ENCODE peak calls at places on chromosomes 13 and 19, in five cellular contexts. W is right atrium auricular region, B is kidney, M is brain microvascular endothelial cell, A is heart right ventricle. S is an unnamed sample.

GRCh38 chr13:111203742-111204386 is 88.8 kb downstream of the ARHGEF7 start:
- DNase-seq in W (no peak), B (no peak), M (no peak), A (no peak), S (no peak)

GRCh38 chr19:55353803-55354697 is 469 bp downstream of the COX6B2 start:
- DNase-seq in W (no peak), B (peak; percentile 91), M (peak; percentile 40), A (peak; percentile 61), S (peak; percentile 40)

GRCh38 chr13:25169951-25170553 is 2.0 kb downstream of the AMER2 start:
- DNase-seq in W (no peak), B (peak; percentile 72), M (no peak), A (no peak), S (no peak)

GRCh38 chr13:91359566-91359965 is 12.1 kb downstream of the MIR17HG start:
- DNase-seq in W (no peak), B (no peak), M (no peak), A (no peak), S (no peak)

GRCh38 chr13:88005188-88005587 is 334.0 kb downstream of the SLITRK5 start:
- DNase-seq in W (no peak), B (no peak), M (no peak), A (no peak), S (no peak)

GRCh38 chr13:36910545-36910944 is 9.5 kb downstream of the SMAD9 start:
- DNase-seq in W (no peak), B (no peak), M (no peak), A (no peak), S (no peak)

GRCh38 chr19:33350538-33351309 is 22.8 kb upstream of the CEBPG start:
- DNase-seq in W (peak; percentile 79), B (no peak), M (peak; percentile 59), A (no peak), S (peak; percentile 100)

GRCh38 chr19:38701455-38702063 is 42.7 kb downstream of the CAPN12 start:
- DNase-seq in W (no peak), B (no peak), M (no peak), A (no peak), S (no peak)

GRCh38 chr19:55481148-55482127 is 3.5 kb upstream of the NAT14 start:
- DNase-seq in W (no peak), B (peak; percentile 53), M (no peak), A (peak; percentile 11), S (no peak)

GRCh38 chr13:110450941-110451340 is 110.6 kb downstream of the RAB20 start:
- DNase-seq in W (no peak), B (peak; percentile 12), M (no peak), A (no peak), S (peak; percentile 56)

GRCh38 chr13:36418022-36418805 is 14.1 kb upstream of the CCNA1 start:
- DNase-seq in W (no peak), B (no peak), M (peak; percentile 64), A (no peak), S (peak; percentile 84)

GRCh38 chr19:13396256-13397080 is 109.8 kb downstream of the CACNA1A start:
- DNase-seq in W (no peak), B (no peak), M (peak; percentile 41), A (peak; percentile 27), S (peak; percentile 25)

GRCh38 chr13:68124437-68125086 is 894.4 kb upstream of the PCDH9 start:
- DNase-seq in W (no peak), B (no peak), M (no peak), A (no peak), S (peak; percentile 49)

GRCh38 chr13:21328836-21329477 is 130.1 kb downstream of the ZDHHC20 start:
- DNase-seq in W (no peak), B (no peak), M (no peak), A (no peak), S (no peak)

GRCh38 chr13:98525852-98526512 is 50.9 kb downstream of the STK24 start:
- DNase-seq in W (no peak), B (no peak), M (no peak), A (no peak), S (no peak)

GRCh38 chr19:1490020-1490310 is 185 bp downstream of the PCSK4 start:
- DNase-seq in W (no peak), B (no peak), M (no peak), A (no peak), S (no peak)

GRCh38 chr19:1001538-1002166 is 1.4 kb downstream of the GRIN3B start:
- DNase-seq in W (no peak), B (peak; percentile 86), M (no peak), A (peak; percentile 68), S (no peak)

GRCh38 chr19:14405758-14406644 is 13.1 kb downstream of the DDX39A start:
- DNase-seq in W (peak; percentile 86), B (peak; percentile 96), M (peak; percentile 73), A (peak; percentile 89), S (peak; percentile 68)

GRCh38 chr19:14407889-14408640 is 11.1 kb downstream of the DDX39A start:
- DNase-seq in W (no peak), B (no peak), M (no peak), A (no peak), S (no peak)

GRCh38 chr19:14408641-14409120 is 10.5 kb downstream of the DDX39A start:
- DNase-seq in W (no peak), B (no peak), M (no peak), A (no peak), S (no peak)

GRCh38 chr19:14405380-14405757 is 13.8 kb downstream of the DDX39A start:
- DNase-seq in W (no peak), B (no peak), M (no peak), A (no peak), S (no peak)

DNA sequence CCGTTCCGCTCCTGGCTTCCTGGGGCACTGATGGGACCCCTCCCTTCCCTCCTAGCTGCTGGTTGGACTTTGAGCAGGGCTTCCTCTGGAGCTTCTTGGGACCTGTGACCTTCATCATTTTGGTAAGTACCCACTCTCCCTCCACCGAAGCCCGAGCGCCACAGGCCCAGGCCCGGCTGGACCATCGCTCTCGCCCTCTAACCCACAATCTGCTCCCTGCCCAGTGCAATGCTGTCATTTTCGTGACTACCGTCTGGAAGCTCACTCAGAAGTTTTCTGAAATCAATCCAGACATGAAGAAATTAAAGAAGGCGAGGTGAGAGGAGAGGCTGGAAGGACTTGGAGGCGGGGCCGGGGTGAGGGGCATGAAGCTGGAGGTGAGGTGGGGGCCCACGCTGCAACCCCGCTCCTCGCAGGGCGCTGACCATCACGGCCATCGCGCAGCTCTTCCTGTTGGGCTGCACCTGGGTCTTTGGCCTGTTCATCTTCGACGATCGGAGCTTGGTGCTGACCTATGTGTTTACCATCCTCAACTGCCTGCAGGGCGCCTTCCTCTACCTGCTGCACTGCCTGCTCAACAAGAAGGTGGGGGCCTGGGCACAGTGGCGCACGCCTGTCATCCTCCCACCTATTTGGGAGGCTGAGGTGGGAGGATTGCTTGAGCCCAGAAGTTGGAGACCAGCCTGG is 12.4 kb downstream of the DDX39A start:
- DNase-seq in W (no peak), B (no peak), M (no peak), A (no peak), S (no peak)
- H3K36me3 ChIP-seq in W (peaks cover 77% of the 10 kb centered on the region), B (peaks cover 16% of the 10 kb centered on the region), M (peaks cover 77% of the 10 kb centered on the region), A (peaks cover 42% of the 10 kb centered on the region), S (peaks cover 31% of the 10 kb centered on the region)

DNA sequence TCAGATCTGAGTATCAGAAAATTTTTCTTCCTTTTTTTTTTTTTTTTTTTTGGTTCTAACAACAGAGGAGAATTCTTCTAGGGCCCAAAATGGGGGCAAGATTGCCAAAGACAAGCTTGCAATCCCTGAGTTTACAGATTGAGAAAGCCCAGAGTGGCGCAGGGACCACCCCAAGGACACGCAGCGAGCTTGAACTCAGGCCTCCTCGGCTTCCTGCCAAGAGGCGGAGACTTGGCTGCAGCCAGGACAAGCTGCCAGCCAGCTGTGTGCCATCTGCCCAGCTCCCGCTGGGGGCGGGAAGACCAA is 508 bp upstream of the MRPL34 start:
- DNase-seq in W (no peak), B (no peak), M (no peak), A (no peak), S (no peak)
- TF ChIP-seq CTCF in W (no peak), B (no peak), M (no peak), A (no peak), S (no peak)

GRCh38 chr19:4710281-4710600 is 13.4 kb downstream of the DPP9 start:
- DNase-seq in W (no peak), B (no peak), M (no peak), A (no peak), S (no peak)

GRCh38 chr19:4707956-4708650 is 15.5 kb downstream of the DPP9 start:
- DNase-seq in W (no peak), B (no peak), M (peak; percentile 27), A (peak; percentile 48), S (no peak)

GRCh38 chr19:4709440-4710280 is 14.0 kb downstream of the DPP9 start:
- DNase-seq in W (no peak), B (no peak), M (no peak), A (no peak), S (no peak)

GRCh38 chr19:4705413-4706131 is 18.1 kb downstream of the DPP9 start:
- DNase-seq in W (no peak), B (no peak), M (no peak), A (peak; percentile 46), S (no peak)

GRCh38 chr19:4707322-4707721 is 16.3 kb downstream of the DPP9 start:
- DNase-seq in W (no peak), B (no peak), M (no peak), A (no peak), S (no peak)
- H3K36me3 ChIP-seq in W (peaks cover 41% of the 10 kb centered on the region), B (peaks cover 7% of the 10 kb centered on the region), M (peaks cover 65% of the 10 kb centered on the region), A (peaks cover 31% of the 10 kb centered on the region), S (peaks cover 38% of the 10 kb centered on the region)

GRCh38 chr19:47430041-47430802 is 10.9 kb upstream of the MEIS3 start:
- DNase-seq in W (no peak), B (peak; percentile 78), M (no peak), A (no peak), S (peak; percentile 44)
- TF ChIP-seq CTCF in W (peak; percentile 48), B (peak; percentile 11), M (peak; percentile 31), A (peak; percentile 34), S (peak; percentile 40)

GRCh38 chr13:33787051-33787591 is 30.8 kb upstream of the RFC3 start:
- DNase-seq in W (no peak), B (no peak), M (no peak), A (no peak), S (no peak)

GRCh38 chr13:33784738-33785137 is 33.2 kb upstream of the RFC3 start:
- DNase-seq in W (no peak), B (no peak), M (no peak), A (no peak), S (no peak)

GRCh38 chr13:33782631-33783030 is 35.3 kb upstream of the RFC3 start:
- DNase-seq in W (no peak), B (no peak), M (no peak), A (no peak), S (no peak)

GRCh38 chr13:33789067-33789606 is 28.8 kb upstream of the RFC3 start:
- DNase-seq in W (no peak), B (no peak), M (no peak), A (no peak), S (no peak)

GRCh38 chr13:33785384-33785783 is 32.6 kb upstream of the RFC3 start:
- DNase-seq in W (no peak), B (no peak), M (no peak), A (no peak), S (no peak)
- H3K36me3 ChIP-seq in W (no peaks in the 10 kb centered on the region), B (no peaks in the 10 kb centered on the region), M (no peaks in the 10 kb centered on the region), A (no peaks in the 10 kb centered on the region), S (no peaks in the 10 kb centered on the region)

S was measured in bronchial epithelial cell.